ENCODE peak calls at places on chromosomes 6 and 20, in five cellular contexts. D is iris pigment epithelial cell, R is WTC11, I is NCI-H1417, C is GM04504. X is an unnamed sample.

GRCh38 chr6:166683477-166683876 is 56.4 kb upstream of the RPS6KA2 start:
- DNase-seq in D (peak), R (no peak), I (no peak), C (no peak), X (no peak)

GRCh38 chr6:121856296-121856695 is 420.9 kb downstream of the GJA1 start:
- DNase-seq in D (peak), R (no peak), I (no peak), C (no peak), X (no peak)

GRCh38 chr20:2379511-2380229 is 1.0 kb upstream of the TGM6 start:
- DNase-seq in D (no peak), R (peak), I (peak), C (no peak), X (no peak)

GRCh38 chr20:57390604-57391438 is at the start of gene RBM38:
- DNase-seq in D (peak), R (peak), I (peak), C (peak), X (no peak)

GRCh38 chr6:116371384-116372209 is 850 bp downstream of the DSE start:
- DNase-seq in D (peak), R (peak), I (peak), C (peak), X (peak)

GRCh38 chr20:2794202-2794748 is 6.2 kb downstream of the CPXM1 start:
- DNase-seq in D (no peak), R (no peak), I (no peak), C (no peak), X (no peak)

GRCh38 chr6:788058-788457 is 95.1 kb upstream of the EXOC2 start:
- DNase-seq in D (no peak), R (no peak), I (no peak), C (no peak), X (no peak)

GRCh38 chr20:50244352-50245149 is 53.9 kb downstream of the CEBPB start:
- DNase-seq in D (no peak), R (no peak), I (no peak), C (no peak), X (no peak)

GRCh38 chr6:31763617-31763940 is 1.1 kb downstream of the SAPCD1 start:
- DNase-seq in D (peak), R (peak), I (no peak), C (peak), X (peak)

GRCh38 chr20:58980711-58981563 is at the start of gene NELFCD:
- DNase-seq in D (peak), R (peak), I (peak), C (peak), X (peak)

GRCh38 chr20:31593221-31594001 is 11.7 kb upstream of the ID1 start:
- DNase-seq in D (peak), R (no peak), I (peak), C (no peak), X (peak)

GRCh38 chr6:156336096-156336495 is 441.1 kb upstream of the ARID1B start:
- DNase-seq in D (no peak), R (no peak), I (peak), C (no peak), X (no peak)

GRCh38 chr20:46206025-46206424 is 87.9 kb downstream of the CD40 start:
- DNase-seq in D (peak), R (no peak), I (no peak), C (no peak), X (peak)

GRCh38 chr20:6697228-6697972 is 70.1 kb upstream of the BMP2 start:
- DNase-seq in D (no peak), R (no peak), I (no peak), C (no peak), X (no peak)

X was measured in HS-5.